ENCODE peak calls at places on chromosomes 1 and 21, in four cellular contexts. One of them, this sample, is unnamed.
A peak's percentile ranks its signal among the peaks of the same experiment; 100 is the strongest.

GRCh38 chr1:154839691-154840090 is 30.4 kb downstream of the KCNN3 start:
- DNase-seq in GM12878: no peak
- DNase-seq in GM23338: peak; percentile 40
- DNase-seq in A549: no peak
- DNase-seq in this sample: no peak

GRCh38 chr21:39630827-39631226 is 18.1 kb downstream of the B3GALT5 start:
- DNase-seq in GM12878: no peak
- DNase-seq in GM23338: no peak
- DNase-seq in A549: no peak
- DNase-seq in this sample: no peak

GRCh38 chr1:90717665-90718410 is 736 bp upstream of the BARHL2 start:
- DNase-seq in GM12878: no peak
- DNase-seq in GM23338: peak; percentile 89
- DNase-seq in A549: no peak
- DNase-seq in this sample: no peak

GRCh38 chr1:78223417-78224215 is 177.8 kb downstream of the GIPC2 start:
- DNase-seq in GM12878: no peak
- DNase-seq in GM23338: no peak
- DNase-seq in A549: no peak
- DNase-seq in this sample: no peak

GRCh38 chr1:150192012-150192411 is 42.3 kb downstream of the PLEKHO1 start:
- DNase-seq in GM12878: no peak
- DNase-seq in GM23338: no peak
- DNase-seq in A549: no peak
- DNase-seq in this sample: no peak

GRCh38 chr1:14842891-14843290 is 244.4 kb downstream of the KAZN start:
- DNase-seq in GM12878: no peak
- DNase-seq in GM23338: no peak
- DNase-seq in A549: no peak
- DNase-seq in this sample: no peak

GRCh38 chr21:34835526-34835925 is 166.7 kb downstream of the CLIC6 start:
- DNase-seq in GM12878: no peak
- DNase-seq in GM23338: peak; percentile 67
- DNase-seq in A549: no peak
- DNase-seq in this sample: peak; percentile 67

GRCh38 chr1:160358073-160358472 is 8.8 kb upstream of the NHLH1 start:
- DNase-seq in GM12878: no peak
- DNase-seq in GM23338: no peak
- DNase-seq in A549: no peak
- DNase-seq in this sample: no peak

GRCh38 chr1:197614916-197615692 is 160.2 kb downstream of the DENND1B start:
- DNase-seq in GM12878: peak; percentile 5
- DNase-seq in GM23338: peak; percentile 66
- DNase-seq in A549: no peak
- DNase-seq in this sample: peak; percentile 56

GRCh38 chr21:44926364-44927101 is 5.8 kb upstream of the ITGB2 start:
- DNase-seq in GM12878: no peak
- DNase-seq in GM23338: no peak
- DNase-seq in A549: no peak
- DNase-seq in this sample: peak; percentile 74

GRCh38 chr1:111517464-111518225 is 14.2 kb upstream of the ADORA3 start:
- DNase-seq in GM12878: no peak
- DNase-seq in GM23338: no peak
- DNase-seq in A549: no peak
- DNase-seq in this sample: no peak

GRCh38 chr21:41315726-41316125 is 875 bp upstream of the FAM3B start:
- DNase-seq in GM12878: no peak
- DNase-seq in GM23338: no peak
- DNase-seq in A549: no peak
- DNase-seq in this sample: no peak

GRCh38 chr1:234941711-234942320 is 186.8 kb downstream of the TOMM20 start:
- DNase-seq in GM12878: no peak
- DNase-seq in GM23338: no peak
- DNase-seq in A549: no peak
- DNase-seq in this sample: no peak

GRCh38 chr1:22380024-22380785 is 71.4 kb upstream of the ZBTB40 start:
- DNase-seq in GM12878: no peak
- DNase-seq in GM23338: no peak
- DNase-seq in A549: peak; percentile 13
- DNase-seq in this sample: no peak

GRCh38 chr1:220012259-220012658 is 34.0 kb downstream of the EPRS1 start:
- DNase-seq in GM12878: no peak
- DNase-seq in GM23338: no peak
- DNase-seq in A549: no peak
- DNase-seq in this sample: no peak

GRCh38 chr1:113836534-113836933 is 24.3 kb upstream of the RSBN1 start:
- DNase-seq in GM12878: no peak
- DNase-seq in GM23338: no peak
- DNase-seq in A549: no peak
- DNase-seq in this sample: no peak

GRCh38 chr1:3466366-3467075 is 12.1 kb downstream of the ARHGEF16 start:
- DNase-seq in GM12878: no peak
- DNase-seq in GM23338: no peak
- DNase-seq in A549: no peak
- DNase-seq in this sample: no peak

GRCh38 chr21:37688952-37689659 is 227.2 kb downstream of the KCNJ6 start:
- DNase-seq in GM12878: no peak
- DNase-seq in GM23338: no peak
- DNase-seq in A549: no peak
- DNase-seq in this sample: no peak

GRCh38 chr1:172489847-172490246 is 43.1 kb upstream of the SUCO start:
- DNase-seq in GM12878: no peak
- DNase-seq in GM23338: no peak
- DNase-seq in A549: no peak
- DNase-seq in this sample: no peak

GRCh38 chr1:204093421-204093717 is 20.5 kb downstream of the SOX13 start:
- DNase-seq in GM12878: no peak
- DNase-seq in GM23338: no peak
- DNase-seq in A549: no peak
- DNase-seq in this sample: no peak
- TF ChIP-seq REST in GM12878: no peak
- TF ChIP-seq REST in GM23338: no peak
- TF ChIP-seq REST in A549: no peak
- TF ChIP-seq REST in this sample: no peak

DNA sequence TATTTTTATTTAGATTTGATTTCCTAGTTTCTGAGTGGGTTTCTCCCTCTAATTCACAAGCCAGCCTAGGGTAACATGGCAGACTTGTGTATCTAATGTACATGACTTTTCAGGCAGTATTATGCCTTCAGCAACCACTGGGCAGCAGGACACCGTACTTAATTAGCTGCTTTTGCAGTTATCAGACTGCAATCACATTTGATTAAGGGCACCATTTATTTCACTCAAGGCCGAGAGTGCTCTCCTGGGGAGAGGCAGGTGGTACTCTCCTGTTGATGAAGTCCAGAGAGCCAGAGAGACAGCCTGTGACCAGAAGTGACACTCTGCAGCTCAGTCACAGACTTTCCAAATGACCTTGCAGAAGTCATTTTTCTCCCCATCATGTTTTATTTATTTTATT is 18.7 kb downstream of the CYYR1 start:
- DNase-seq in GM12878: no peak
- DNase-seq in GM23338: no peak
- DNase-seq in A549: no peak
- DNase-seq in this sample: no peak
- TF ChIP-seq REST in GM12878: no peak
- TF ChIP-seq REST in GM23338: no peak
- TF ChIP-seq REST in A549: no peak
- TF ChIP-seq REST in this sample: no peak

GRCh38 chr1:231211005-231211857 is 29.8 kb upstream of the GNPAT start:
- DNase-seq in GM12878: peak; percentile 86
- DNase-seq in GM23338: peak; percentile 94
- DNase-seq in A549: peak; percentile 81
- DNase-seq in this sample: peak; percentile 72
- TF ChIP-seq REST in GM12878: no peak
- TF ChIP-seq REST in GM23338: no peak
- TF ChIP-seq REST in A549: no peak
- TF ChIP-seq REST in this sample: no peak

GRCh38 chr1:32014199-32014936 is 700 bp downstream of the KHDRBS1 start:
- DNase-seq in GM12878: no peak
- DNase-seq in GM23338: peak; percentile 52
- DNase-seq in A549: peak; percentile 28
- DNase-seq in this sample: peak; percentile 30

GRCh38 chr1:32014937-32015363 is 1.3 kb downstream of the KHDRBS1 start:
- DNase-seq in GM12878: no peak
- DNase-seq in GM23338: no peak
- DNase-seq in A549: no peak
- DNase-seq in this sample: peak; percentile 19

GRCh38 chr1:32010246-32010645 is 3.4 kb upstream of the KHDRBS1 start:
- DNase-seq in GM12878: no peak
- DNase-seq in GM23338: no peak
- DNase-seq in A549: no peak
- DNase-seq in this sample: no peak

GRCh38 chr1:32012709-32013385 is 821 bp upstream of the KHDRBS1 start:
- DNase-seq in GM12878: no peak
- DNase-seq in GM23338: no peak
- DNase-seq in A549: no peak
- DNase-seq in this sample: no peak

DNA sequence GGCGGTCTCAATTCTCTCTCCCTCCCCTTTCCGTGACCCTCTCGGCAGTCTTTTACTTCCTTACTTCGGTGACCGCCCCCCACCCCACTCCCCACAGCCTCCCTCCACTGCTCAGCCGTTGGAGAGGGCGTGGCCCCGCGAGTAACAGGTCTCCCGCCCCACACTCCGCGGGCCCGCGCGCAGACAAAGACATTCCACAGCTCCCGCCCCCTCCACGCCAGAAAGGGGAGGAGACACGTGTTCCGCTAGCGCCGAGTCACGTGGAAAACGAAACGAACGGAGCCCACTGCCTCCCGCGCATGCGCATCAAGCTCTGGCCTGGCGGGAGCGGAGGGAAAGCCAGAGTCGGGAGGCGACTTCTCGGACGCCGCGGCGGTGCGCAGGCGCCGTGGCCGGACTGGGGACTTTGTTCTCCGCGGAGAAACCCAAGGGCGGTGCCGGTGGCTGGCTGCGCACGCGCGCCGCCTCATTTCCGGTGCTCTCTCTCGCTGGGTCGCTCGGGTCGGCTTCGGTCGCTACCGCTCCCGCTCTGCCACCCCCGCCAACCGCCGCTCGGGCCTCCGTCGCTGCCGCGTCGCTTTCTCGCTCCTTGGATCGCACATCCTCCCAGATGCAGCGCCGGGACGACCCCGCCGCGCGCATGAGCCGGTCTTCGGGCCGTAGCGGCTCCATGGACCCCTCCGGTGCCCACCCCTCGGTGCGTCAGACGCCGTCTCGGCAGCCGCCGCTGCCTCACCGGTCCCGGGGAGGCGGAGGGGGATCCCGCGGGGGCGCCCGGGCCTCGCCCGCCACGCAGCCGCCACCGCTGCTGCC is at the start of gene KHDRBS1:
- DNase-seq in GM12878: peak; percentile 98
- DNase-seq in GM23338: peak; percentile 97
- DNase-seq in A549: peak; percentile 95
- DNase-seq in this sample: peak; percentile 99
- TF ChIP-seq REST in GM12878: no peak
- TF ChIP-seq REST in GM23338: no peak
- TF ChIP-seq REST in A549: no peak
- TF ChIP-seq REST in this sample: peak; percentile 51

DNA sequence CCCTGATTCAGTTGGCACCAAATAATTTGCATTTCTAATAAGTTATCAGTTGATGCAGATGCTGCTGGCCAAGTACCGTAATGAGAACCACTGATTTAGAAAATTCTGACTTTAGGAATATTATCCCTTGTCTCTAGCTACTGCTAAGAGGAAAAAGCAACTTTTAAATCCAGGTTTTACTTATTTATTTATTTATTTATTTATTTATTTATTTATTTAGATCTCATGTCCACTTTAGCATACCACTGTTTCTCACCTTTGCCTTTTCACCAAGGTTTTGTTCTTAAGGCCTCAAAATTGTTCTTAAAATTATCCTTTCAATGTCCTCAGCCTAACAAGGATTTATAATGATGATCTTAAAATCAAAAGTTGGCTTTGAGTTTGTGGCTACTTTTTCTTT is 8.7 kb upstream of the CYYR1 start:
- DNase-seq in GM12878: no peak
- DNase-seq in GM23338: no peak
- DNase-seq in A549: no peak
- DNase-seq in this sample: no peak
- TF ChIP-seq REST in GM12878: no peak
- TF ChIP-seq REST in GM23338: no peak
- TF ChIP-seq REST in A549: no peak
- TF ChIP-seq REST in this sample: no peak

DNA sequence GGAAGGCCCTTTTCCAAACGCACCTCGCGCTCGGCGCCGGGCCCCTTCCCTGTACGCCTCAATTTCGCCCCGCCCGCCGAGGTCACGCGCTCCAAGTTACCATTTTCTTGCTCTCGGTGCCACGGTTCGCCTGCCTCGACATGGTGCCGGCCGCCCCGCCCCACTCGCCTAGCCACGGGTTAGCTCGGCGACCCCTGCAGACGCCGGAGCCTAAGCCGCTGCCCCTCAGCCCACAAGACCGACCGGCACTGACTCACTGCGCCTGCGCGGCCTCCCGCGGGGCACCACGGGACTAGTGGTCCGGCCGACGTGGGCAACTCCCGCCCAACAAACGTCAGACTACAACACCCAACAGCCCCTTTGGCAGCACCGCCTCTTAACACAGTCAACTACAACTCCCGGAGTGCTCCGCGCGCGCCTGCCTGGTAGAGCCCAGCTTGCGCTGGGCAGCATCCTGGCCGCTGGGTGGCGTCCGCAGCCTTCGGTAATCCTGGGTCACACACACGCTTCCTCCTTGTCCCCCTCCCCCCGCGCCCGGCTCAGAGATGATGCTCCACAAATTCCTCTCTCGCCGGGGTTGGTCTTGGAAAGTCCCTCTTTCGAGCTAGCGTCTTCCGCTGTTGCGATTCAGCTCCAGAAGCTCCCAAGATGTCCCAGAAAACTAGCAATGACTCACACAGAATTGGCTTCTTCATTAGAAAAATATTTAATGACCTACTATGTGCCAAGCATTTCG is at the start of gene TRAPPC3:
- DNase-seq in GM12878: peak; percentile 96
- DNase-seq in GM23338: peak; percentile 100
- DNase-seq in A549: peak; percentile 95
- DNase-seq in this sample: peak; percentile 100
- TF ChIP-seq REST in GM12878: peak; percentile 12
- TF ChIP-seq REST in GM23338: no peak
- TF ChIP-seq REST in A549: no peak
- TF ChIP-seq REST in this sample: no peak